ENCODE peak calls at places on chromosomes 5 and 9, in four cellular contexts. O is AG04450; A is prostate gland; S is activated CD8-positive, alpha-beta T cell treated with anti-CD3 and anti-CD28 coated beads for 36 hours. M is an unnamed sample.

GRCh38 chr5:622946-623522 is 10.9 kb downstream of the CEP72 start:
- DNase-seq in O (no peak), S (no peak), A (no peak), M (no peak)

GRCh38 chr5:172407241-172407691 is 47.1 kb downstream of the SH3PXD2B start:
- DNase-seq in A (no peak), O (no peak), S (no peak), M (no peak)

GRCh38 chr5:132082329-132083023 is 8.9 kb downstream of the CSF2 start:
- DNase-seq in S (no peak), A (no peak), O (no peak), M (no peak)

GRCh38 chr5:134093351-134093750 is 21.1 kb upstream of the TCF7 start:
- DNase-seq in O (no peak), A (no peak), S (no peak), M (no peak)

GRCh38 chr9:88392549-88392948 is 4.3 kb downstream of the SPIN1 start:
- DNase-seq in A (no peak), S (no peak), O (no peak), M (no peak)

GRCh38 chr5:176492431-176492830 is 44.2 kb downstream of the FAF2 start:
- DNase-seq in S (no peak), A (no peak), O (no peak), M (no peak)

GRCh38 chr9:33443504-33444154 is 3.8 kb downstream of the AQP3 start:
- DNase-seq in S (no peak), O (no peak), A (no peak), M (no peak)

GRCh38 chr9:5922192-5922591 is 31.5 kb downstream of the MLANA start:
- DNase-seq in A (no peak), S (no peak), O (no peak), M (no peak)

GRCh38 chr5:113090336-113091106 is 113.9 kb downstream of the DCP2 start:
- DNase-seq in S (peak), A (peak), O (no peak), M (no peak)

GRCh38 chr5:159163027-159163699 is 46.2 kb downstream of the RNF145 start:
- DNase-seq in S (peak), A (no peak), O (peak), M (no peak)

GRCh38 chr5:139140631-139141071 is 57.5 kb downstream of the SIL1 start:
- DNase-seq in O (no peak), A (no peak), S (no peak), M (no peak)

GRCh38 chr9:71916834-71917534 is 5.5 kb downstream of the C9orf85 start:
- DNase-seq in O (no peak), A (no peak), S (peak), M (no peak)

GRCh38 chr5:937151-937924 is 44.7 kb downstream of the TRIP13 start:
- DNase-seq in A (no peak), S (no peak), O (no peak), M (no peak)

GRCh38 chr9:95830768-95831167 is 44.7 kb upstream of the ERCC6L2 start:
- DNase-seq in O (no peak), A (no peak), S (no peak), M (no peak)

GRCh38 chr5:65034782-65035181 is 266.1 kb downstream of the CWC27 start:
- DNase-seq in O (no peak), S (no peak), A (no peak), M (no peak)

GRCh38 chr9:70600479-70600878 is 186.0 kb upstream of the KLF9 start:
- DNase-seq in A (no peak), S (no peak), O (peak), M (no peak)

GRCh38 chr9:77731930-77732329 is 83.8 kb upstream of the GNA14 start:
- DNase-seq in S (no peak), A (no peak), O (no peak), M (no peak)

GRCh38 chr9:36023260-36024048 is 13.3 kb upstream of the RECK start:
- DNase-seq in S (peak), A (peak), O (no peak), M (peak)

GRCh38 chr9:89647366-89648128 is 42.7 kb downstream of the GADD45G start:
- DNase-seq in O (no peak), S (no peak), A (no peak), M (no peak)

GRCh38 chr9:91896096-91896495 is 53.9 kb downstream of the ROR2 start:
- DNase-seq in S (no peak), O (no peak), A (no peak), M (no peak)

GRCh38 chr5:5141625-5142527 is 1.7 kb downstream of the ADAMTS16 start:
- DNase-seq in O (peak), S (peak), A (peak), M (no peak)

GRCh38 chr5:115329475-115329874 is 33.0 kb upstream of the CCDC112 start:
- DNase-seq in O (no peak), S (no peak), A (no peak), M (no peak)

GRCh38 chr5:136132087-136132486 is 558 bp upstream of the SMAD5 start:
- DNase-seq in O (no peak), A (no peak), S (peak), M (no peak)
- TF ChIP-seq CTCF in O (no peak), A (no peak), S (no peak), M (no peak)

GRCh38 chr9:116589392-116590354 is 97.4 kb upstream of the TRIM32 start:
- DNase-seq in S (peak), A (no peak), O (no peak), M (peak)
- TF ChIP-seq CTCF in S (peak), A (peak), O (peak), M (peak)

DNA sequence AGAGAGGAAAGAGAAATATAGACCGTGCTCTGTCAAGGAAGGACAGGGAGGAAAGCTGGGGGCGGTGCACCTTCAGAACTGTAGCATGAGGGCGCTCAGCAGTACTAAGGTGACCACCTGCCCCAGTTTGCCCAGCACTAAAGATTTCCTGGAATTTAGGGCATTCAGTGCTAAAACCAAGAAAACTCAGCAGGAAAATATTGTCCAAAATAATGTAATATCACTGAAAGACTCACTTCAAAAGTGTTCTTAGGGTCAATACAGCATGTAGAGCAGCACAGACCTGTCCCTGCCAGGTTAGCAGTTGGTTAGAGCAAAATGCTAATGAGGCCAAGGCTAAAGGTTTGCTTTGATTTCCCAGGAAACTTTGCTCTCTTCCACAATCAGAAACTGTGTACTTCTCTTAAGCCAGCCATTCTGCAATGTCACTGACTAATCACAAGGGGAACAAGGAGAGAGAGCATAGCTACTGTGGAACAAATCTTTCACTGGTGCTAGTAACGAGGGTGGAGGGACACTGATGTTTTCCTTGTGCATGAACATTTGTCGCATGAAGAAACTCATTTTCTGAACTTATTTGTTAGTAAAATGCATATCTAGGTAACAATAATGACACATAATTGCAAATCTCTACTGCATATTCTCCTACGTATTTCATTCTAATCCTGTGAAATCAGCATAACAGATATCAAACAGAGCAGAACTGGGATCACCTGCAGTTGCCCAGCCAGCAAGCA is 53.0 kb upstream of the GRAMD2B start:
- DNase-seq in A (no peak), S (no peak), O (no peak), M (no peak)
- TF ChIP-seq CTCF in A (no peak), S (no peak), O (peak), M (peak)

DNA sequence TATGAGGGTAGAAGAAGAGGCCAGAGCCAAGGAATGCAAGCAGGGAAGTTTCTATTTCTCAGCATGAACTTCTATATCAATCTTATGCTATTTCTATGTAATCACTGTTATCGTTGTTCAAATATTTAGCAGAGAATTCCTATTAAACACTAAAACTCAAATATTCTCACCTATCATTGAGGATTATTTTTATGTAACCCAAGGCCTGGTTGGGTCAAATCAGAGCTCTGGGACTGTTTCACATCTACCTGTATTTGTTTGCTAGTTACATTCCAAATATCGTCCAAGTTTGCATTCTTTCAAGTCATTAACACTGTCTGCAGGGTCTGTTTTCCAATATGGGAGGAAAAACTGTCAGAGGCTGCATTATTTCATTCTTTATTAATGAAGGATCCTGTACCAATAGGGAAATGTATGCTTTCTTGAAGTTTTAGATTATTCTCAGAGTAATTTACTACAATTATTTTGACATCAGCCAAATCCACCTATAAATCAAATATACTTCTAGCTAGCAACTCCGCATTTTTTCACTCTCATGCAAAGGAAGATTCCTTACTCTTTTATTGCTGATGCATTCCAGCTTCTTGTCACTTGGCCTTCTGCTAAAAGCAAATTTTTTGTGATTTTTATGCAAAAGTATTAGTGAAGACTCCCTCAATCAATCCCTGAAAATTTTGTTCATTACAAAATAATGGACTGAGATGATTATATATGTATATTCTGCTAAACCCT is 52.3 kb downstream of the LURAP1L start:
- DNase-seq in O (no peak), S (no peak), A (no peak), M (no peak)
- TF ChIP-seq CTCF in O (no peak), S (no peak), A (no peak), M (no peak)